ENCODE peak calls at places on chromosome 12, in four cellular contexts. One of them, this sample, is unnamed.

GRCh38 chr12:122067966-122068365 is 10.6 kb upstream of the MLXIP start:
- DNase-seq in A549: no peak
- DNase-seq in tibial nerve: peak; percentile 46
- DNase-seq in IMR-90: peak; percentile 89
- DNase-seq in this sample: peak; percentile 58

GRCh38 chr12:57759360-57759980 is 4.6 kb downstream of the MARCHF9 start:
- DNase-seq in A549: no peak
- DNase-seq in tibial nerve: no peak
- DNase-seq in IMR-90: no peak
- DNase-seq in this sample: no peak

GRCh38 chr12:45369065-45369464 is 153.2 kb downstream of the ANO6 start:
- DNase-seq in A549: no peak
- DNase-seq in tibial nerve: no peak
- DNase-seq in IMR-90: peak; percentile 83
- DNase-seq in this sample: no peak

GRCh38 chr12:120862664-120863063 is 41.5 kb downstream of the SPPL3 start:
- DNase-seq in A549: no peak
- DNase-seq in tibial nerve: no peak
- DNase-seq in IMR-90: no peak
- DNase-seq in this sample: no peak

GRCh38 chr12:24788886-24789285 is 160.0 kb downstream of the BCAT1 start:
- DNase-seq in A549: no peak
- DNase-seq in tibial nerve: no peak
- DNase-seq in IMR-90: no peak
- DNase-seq in this sample: no peak

GRCh38 chr12:124716208-124717141 is 147.2 kb downstream of the SCARB1 start:
- DNase-seq in A549: no peak
- DNase-seq in tibial nerve: no peak
- DNase-seq in IMR-90: no peak
- DNase-seq in this sample: peak; percentile 55

GRCh38 chr12:12922191-12922616 is 29.8 kb downstream of the GPRC5D start:
- DNase-seq in A549: no peak
- DNase-seq in tibial nerve: no peak
- DNase-seq in IMR-90: peak; percentile 76
- DNase-seq in this sample: no peak

GRCh38 chr12:29962276-29963035 is 178.7 kb upstream of the TMTC1 start:
- DNase-seq in A549: no peak
- DNase-seq in tibial nerve: no peak
- DNase-seq in IMR-90: no peak
- DNase-seq in this sample: no peak

GRCh38 chr12:66197413-66198055 is 8.5 kb downstream of the IRAK3 start:
- DNase-seq in A549: no peak
- DNase-seq in tibial nerve: no peak
- DNase-seq in IMR-90: peak; percentile 21
- DNase-seq in this sample: no peak

GRCh38 chr12:105084251-105085250 is at the start of gene ALDH1L2:
- DNase-seq in A549: peak; percentile 58
- DNase-seq in tibial nerve: peak; percentile 74
- DNase-seq in IMR-90: peak; percentile 87
- DNase-seq in this sample: peak; percentile 88

GRCh38 chr12:45990468-45991288 is at the start of gene SCAF11:
- DNase-seq in A549: peak; percentile 91
- DNase-seq in tibial nerve: peak; percentile 100
- DNase-seq in IMR-90: peak; percentile 100
- DNase-seq in this sample: peak; percentile 100

GRCh38 chr12:95396849-95397498 is 77.0 kb upstream of the METAP2 start:
- DNase-seq in A549: no peak
- DNase-seq in tibial nerve: no peak
- DNase-seq in IMR-90: peak; percentile 68
- DNase-seq in this sample: no peak

GRCh38 chr12:121796855-121797751 is 3.6 kb upstream of the RHOF start:
- DNase-seq in A549: peak; percentile 90
- DNase-seq in tibial nerve: peak; percentile 94
- DNase-seq in IMR-90: peak; percentile 83
- DNase-seq in this sample: peak; percentile 98

GRCh38 chr12:70049596-70050360 is 193.5 kb upstream of the CNOT2 start:
- DNase-seq in A549: no peak
- DNase-seq in tibial nerve: no peak
- DNase-seq in IMR-90: no peak
- DNase-seq in this sample: no peak

GRCh38 chr12:46965880-46966279 is 113.5 kb upstream of the PCED1B start:
- DNase-seq in A549: no peak
- DNase-seq in tibial nerve: no peak
- DNase-seq in IMR-90: no peak
- DNase-seq in this sample: no peak

GRCh38 chr12:80485222-80485987 is 41.4 kb downstream of the PTPRQ start:
- DNase-seq in A549: no peak
- DNase-seq in tibial nerve: no peak
- DNase-seq in IMR-90: no peak
- DNase-seq in this sample: no peak

GRCh38 chr12:45220961-45221360 is 5.1 kb downstream of the ANO6 start:
- DNase-seq in A549: no peak
- DNase-seq in tibial nerve: no peak
- DNase-seq in IMR-90: no peak
- DNase-seq in this sample: no peak

GRCh38 chr12:86838709-86839108 is 582.5 kb upstream of the MGAT4C start:
- DNase-seq in A549: no peak
- DNase-seq in tibial nerve: no peak
- DNase-seq in IMR-90: no peak
- DNase-seq in this sample: no peak

GRCh38 chr12:125824276-125824675 is 759.0 kb downstream of the AACS start:
- DNase-seq in A549: no peak
- DNase-seq in tibial nerve: no peak
- DNase-seq in IMR-90: no peak
- DNase-seq in this sample: no peak

GRCh38 chr12:132921685-132922084 is 34.3 kb upstream of the CHFR start:
- DNase-seq in A549: no peak
- DNase-seq in tibial nerve: no peak
- DNase-seq in IMR-90: no peak
- DNase-seq in this sample: no peak

GRCh38 chr12:80662586-80662985 is 44.8 kb upstream of the MYF6 start:
- DNase-seq in A549: no peak
- DNase-seq in tibial nerve: no peak
- DNase-seq in IMR-90: no peak
- DNase-seq in this sample: no peak

GRCh38 chr12:79919762-79920161 is 15.1 kb downstream of the PPP1R12A start:
- DNase-seq in A549: no peak
- DNase-seq in tibial nerve: no peak
- DNase-seq in IMR-90: no peak
- DNase-seq in this sample: no peak

GRCh38 chr12:12197128-12197527 is 69.7 kb downstream of the LRP6 start:
- DNase-seq in A549: no peak
- DNase-seq in tibial nerve: no peak
- DNase-seq in IMR-90: no peak
- DNase-seq in this sample: no peak

GRCh38 chr12:54627304-54627703 is 7.4 kb downstream of the LACRT start:
- DNase-seq in A549: no peak
- DNase-seq in tibial nerve: no peak
- DNase-seq in IMR-90: no peak
- DNase-seq in this sample: no peak

GRCh38 chr12:132475304-132476037 is 14.5 kb upstream of the FBRSL1 start:
- DNase-seq in A549: no peak
- DNase-seq in tibial nerve: no peak
- DNase-seq in IMR-90: no peak
- DNase-seq in this sample: no peak

GRCh38 chr12:116528067-116528466 is 31.1 kb upstream of the MAP1LC3B2 start:
- DNase-seq in A549: peak; percentile 49
- DNase-seq in tibial nerve: no peak
- DNase-seq in IMR-90: peak; percentile 56
- DNase-seq in this sample: no peak

GRCh38 chr12:109741970-109742372 is 28.3 kb downstream of the FAM222A start:
- DNase-seq in A549: no peak
- DNase-seq in tibial nerve: peak; percentile 1
- DNase-seq in IMR-90: no peak
- DNase-seq in this sample: peak; percentile 18

GRCh38 chr12:91276529-91276928 is 93.9 kb upstream of the DCN start:
- DNase-seq in A549: no peak
- DNase-seq in tibial nerve: no peak
- DNase-seq in IMR-90: peak; percentile 41
- DNase-seq in this sample: no peak

GRCh38 chr12:39368891-39369290 is 74.0 kb downstream of the KIF21A start:
- DNase-seq in A549: no peak
- DNase-seq in tibial nerve: no peak
- DNase-seq in IMR-90: no peak
- DNase-seq in this sample: no peak

GRCh38 chr12:60415361-60415760 is 819.5 kb downstream of the SLC16A7 start:
- DNase-seq in A549: no peak
- DNase-seq in tibial nerve: no peak
- DNase-seq in IMR-90: peak; percentile 74
- DNase-seq in this sample: no peak

GRCh38 chr12:110538869-110539622 is 36.9 kb downstream of the RAD9B start:
- DNase-seq in A549: no peak
- DNase-seq in tibial nerve: no peak
- DNase-seq in IMR-90: no peak
- DNase-seq in this sample: peak; percentile 45

GRCh38 chr12:89939468-89940215 is 231.0 kb upstream of the ATP2B1 start:
- DNase-seq in A549: no peak
- DNase-seq in tibial nerve: no peak
- DNase-seq in IMR-90: peak; percentile 25
- DNase-seq in this sample: no peak

GRCh38 chr12:7832059-7832696 is 40.5 kb downstream of the SLC2A14 start:
- DNase-seq in A549: peak; percentile 83
- DNase-seq in tibial nerve: no peak
- DNase-seq in IMR-90: peak; percentile 71
- DNase-seq in this sample: no peak

GRCh38 chr12:53624453-53624852 is 1.7 kb downstream of the ATF7 start:
- DNase-seq in A549: no peak
- DNase-seq in tibial nerve: no peak
- DNase-seq in IMR-90: peak; percentile 54
- DNase-seq in this sample: no peak

GRCh38 chr12:122203301-122203967 is at the start of gene B3GNT4:
- DNase-seq in A549: peak; percentile 79
- DNase-seq in tibial nerve: no peak
- DNase-seq in IMR-90: peak; percentile 26
- DNase-seq in this sample: peak; percentile 72

GRCh38 chr12:14651371-14651770 is 45.0 kb downstream of the GUCY2C start:
- DNase-seq in A549: no peak
- DNase-seq in tibial nerve: no peak
- DNase-seq in IMR-90: no peak
- DNase-seq in this sample: no peak

GRCh38 chr12:26058818-26059217 is 66.0 kb downstream of the BHLHE41 start:
- DNase-seq in A549: no peak
- DNase-seq in tibial nerve: no peak
- DNase-seq in IMR-90: no peak
- DNase-seq in this sample: no peak

GRCh38 chr12:120536064-120536791 is 2.1 kb downstream of the RNF10 start:
- DNase-seq in A549: no peak
- DNase-seq in tibial nerve: no peak
- DNase-seq in IMR-90: no peak
- DNase-seq in this sample: peak; percentile 34

GRCh38 chr12:64433915-64434314 is 18.0 kb upstream of the TBK1 start:
- DNase-seq in A549: no peak
- DNase-seq in tibial nerve: no peak
- DNase-seq in IMR-90: no peak
- DNase-seq in this sample: no peak

GRCh38 chr12:102426599-102427541 is 53.5 kb downstream of the IGF1 start:
- DNase-seq in A549: no peak
- DNase-seq in tibial nerve: no peak
- DNase-seq in IMR-90: peak; percentile 51
- DNase-seq in this sample: no peak

DNA sequence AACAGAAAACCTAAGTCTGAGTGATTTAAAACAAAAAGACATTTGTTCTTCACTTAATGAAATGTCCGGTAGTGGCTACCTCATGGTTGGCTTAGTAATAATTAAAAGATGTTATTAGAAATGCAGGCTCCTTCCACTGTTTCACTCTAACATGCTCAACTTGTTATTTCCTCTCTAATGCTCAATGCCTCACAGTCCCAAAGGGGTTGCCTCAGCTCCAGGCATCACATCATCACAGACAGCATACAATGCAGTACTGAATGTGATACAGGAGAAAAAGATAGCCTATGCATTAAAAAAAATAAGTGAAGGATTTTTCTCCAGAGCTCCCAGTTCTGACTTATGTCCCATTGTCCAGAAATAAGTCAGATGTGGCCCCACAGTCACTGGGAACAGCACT is 1077.0 kb upstream of the TMEM132C start:
- DNase-seq in A549: no peak
- DNase-seq in tibial nerve: no peak
- DNase-seq in IMR-90: no peak
- DNase-seq in this sample: no peak
- TF ChIP-seq POLR2A in A549: no peak
- TF ChIP-seq POLR2A in tibial nerve: no peak
- TF ChIP-seq POLR2A in IMR-90: no peak
- TF ChIP-seq POLR2A in this sample: no peak

DNA sequence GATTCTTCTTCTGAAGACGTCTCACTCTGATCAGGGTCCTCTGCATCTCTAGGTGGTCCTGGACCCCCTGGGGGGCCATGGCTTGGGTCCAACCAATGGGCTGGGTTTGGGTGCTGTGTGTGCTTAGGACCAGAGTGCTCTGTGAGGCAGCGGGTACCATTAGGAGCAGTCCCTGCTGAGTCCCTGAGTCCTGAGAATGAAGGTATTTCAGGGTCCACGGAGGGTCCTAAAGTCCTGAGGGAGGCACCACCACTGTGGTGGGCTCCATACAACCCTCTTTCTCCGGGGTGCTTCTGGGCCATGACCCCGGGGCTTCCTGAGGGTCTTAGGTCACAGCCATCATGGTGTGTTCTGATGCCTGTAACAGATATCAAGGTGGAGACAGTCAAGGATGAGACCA is 1.0 kb downstream of the DNAJC14 start:
- DNase-seq in A549: no peak
- DNase-seq in tibial nerve: no peak
- DNase-seq in IMR-90: no peak
- DNase-seq in this sample: no peak
- H3K4me1 ChIP-seq in A549: peaks cover 41% of the 10 kb centered on the region
- H3K4me1 ChIP-seq in tibial nerve: no peaks in the 10 kb centered on the region
- H3K4me1 ChIP-seq in IMR-90: peaks cover 14% of the 10 kb centered on the region
- H3K4me1 ChIP-seq in this sample: peaks cover 83% of the 10 kb centered on the region

GRCh38 chr12:52524241-52524897 is 4.2 kb upstream of the KRT5 start:
- DNase-seq in A549: no peak
- DNase-seq in tibial nerve: no peak
- DNase-seq in IMR-90: no peak
- DNase-seq in this sample: no peak
- TF ChIP-seq CTCF in A549: no peak
- TF ChIP-seq CTCF in tibial nerve: no peak
- TF ChIP-seq CTCF in IMR-90: no peak
- TF ChIP-seq CTCF in this sample: no peak

GRCh38 chr12:1318327-1319031 is 275.9 kb downstream of the FBXL14 start:
- DNase-seq in A549: no peak
- DNase-seq in tibial nerve: no peak
- DNase-seq in IMR-90: peak; percentile 31
- DNase-seq in this sample: peak; percentile 33
- TF ChIP-seq POLR2A in A549: no peak
- TF ChIP-seq POLR2A in tibial nerve: no peak
- TF ChIP-seq POLR2A in IMR-90: no peak
- TF ChIP-seq POLR2A in this sample: no peak

This sample was measured in stomach.